ENCODE peak calls at places on chromosomes 7 and 10, in seven cellular contexts. P is SK-N-SH, E is HCT116, X is HepG2, T is H1, D is K562, J is GM12878. S is an unnamed sample.

GRCh38 chr7:44936322-44936721 is 42.5 kb downstream of the MYO1G start:
- DNase-seq in P (no peak), E (no peak), X (no peak), T (no peak), D (no peak), J (no peak), S (no peak)

GRCh38 chr7:85529197-85529596 is 342.3 kb upstream of the SEMA3D start:
- DNase-seq in P (no peak), E (no peak), X (no peak), T (no peak), D (no peak), J (no peak), S (no peak)

GRCh38 chr10:103057980-103058568 is 135.0 kb downstream of the NT5C2 start:
- DNase-seq in P (no peak), E (no peak), X (no peak), T (no peak), D (no peak), J (no peak), S (no peak)

GRCh38 chr10:6944450-6944849 is 364.4 kb upstream of the PRKCQ start:
- DNase-seq in P (no peak), E (no peak), X (no peak), T (no peak), D (no peak), J (no peak), S (no peak)

GRCh38 chr10:69533658-69534057 is 39.6 kb downstream of the NEUROG3 start:
- DNase-seq in P (no peak), E (no peak), X (no peak), T (no peak), D (no peak), J (no peak), S (no peak)

GRCh38 chr10:48364659-48365405 is 58.4 kb downstream of the MAPK8 start:
- DNase-seq in P (no peak), E (no peak), X (peak), T (no peak), D (no peak), J (no peak), S (peak)

GRCh38 chr7:51035696-51036095 is 253.0 kb upstream of the GRB10 start:
- DNase-seq in P (no peak), E (no peak), X (no peak), T (no peak), D (no peak), J (no peak), S (no peak)

GRCh38 chr7:49980414-49980813 is 112.6 kb downstream of the ZPBP start:
- DNase-seq in P (no peak), E (no peak), X (no peak), T (no peak), D (no peak), J (no peak), S (peak)

GRCh38 chr7:122790132-122790531 is 87.4 kb upstream of the RNF148 start:
- DNase-seq in P (no peak), E (no peak), X (no peak), T (no peak), D (no peak), J (no peak), S (no peak)

GRCh38 chr10:119501690-119502089 is 40.8 kb downstream of the RGS10 start:
- DNase-seq in P (no peak), E (no peak), X (no peak), T (no peak), D (no peak), J (no peak), S (no peak)

GRCh38 chr10:3887404-3887803 is 102.4 kb upstream of the KLF6 start:
- DNase-seq in P (no peak), E (no peak), X (no peak), T (no peak), D (no peak), J (no peak), S (no peak)

DNA sequence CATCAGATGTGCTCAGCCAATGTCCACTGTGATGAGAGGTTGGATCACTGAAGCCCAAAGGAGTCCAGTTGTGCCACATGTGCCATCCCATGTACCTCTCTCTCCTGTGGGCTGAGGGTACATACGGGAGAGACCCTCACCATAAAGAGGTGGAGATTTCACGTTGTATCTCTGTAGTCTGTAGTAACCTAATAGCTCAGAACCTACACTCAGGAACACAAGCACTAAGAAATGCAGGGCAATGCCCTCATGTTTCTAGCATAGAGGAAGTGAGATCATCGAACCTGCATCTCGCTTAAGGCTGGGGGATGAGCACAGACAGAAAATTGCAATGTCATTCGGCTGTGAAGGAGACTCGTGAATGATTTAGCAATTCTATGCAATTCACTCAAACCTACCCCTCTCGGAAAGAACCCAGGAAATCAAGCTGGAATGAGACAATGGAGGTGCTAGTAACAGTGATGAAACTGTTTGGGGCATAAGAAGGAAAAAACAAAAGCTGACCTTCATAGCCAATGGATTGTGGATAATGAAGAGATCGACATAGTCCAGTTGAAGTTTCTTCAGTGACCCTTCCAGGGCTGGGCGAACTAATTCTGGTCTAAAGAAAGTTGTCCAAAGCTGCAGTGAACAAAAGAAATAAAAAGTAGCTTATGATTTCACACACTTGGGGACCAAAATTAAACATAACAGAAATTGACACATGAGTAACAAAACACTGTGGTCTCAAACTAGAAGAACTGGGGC is 80.3 kb upstream of the UCN3 start:
- DNase-seq in P (no peak), E (no peak), X (no peak), T (no peak), D (peak), J (no peak), S (no peak)
- TF ChIP-seq JUND in P (no peak), E (no peak), X (no peak), T (no peak), D (peak), J (no peak), S (no peak)

GRCh38 chr7:55624813-55625212 is 52.5 kb upstream of the VOPP1 start:
- DNase-seq in P (no peak), E (no peak), X (no peak), T (no peak), D (no peak), J (no peak), S (no peak)
- TF ChIP-seq JUND in P (no peak), E (no peak), X (no peak), T (no peak), D (no peak), J (no peak), S (no peak)

GRCh38 chr7:158111906-158112570 is 475.6 kb downstream of the PTPRN2 start:
- DNase-seq in P (no peak), E (no peak), X (no peak), T (peak), D (no peak), J (no peak), S (no peak)

GRCh38 chr7:158114056-158114850 is 473.4 kb downstream of the PTPRN2 start:
- DNase-seq in P (no peak), E (no peak), X (no peak), T (peak), D (no peak), J (no peak), S (no peak)

GRCh38 chr7:158111556-158111880 is 476.1 kb downstream of the PTPRN2 start:
- DNase-seq in P (no peak), E (no peak), X (no peak), T (peak), D (no peak), J (no peak), S (no peak)

GRCh38 chr7:158113321-158114025 is 474.1 kb downstream of the PTPRN2 start:
- DNase-seq in P (no peak), E (no peak), X (no peak), T (peak), D (no peak), J (no peak), S (no peak)

DNA sequence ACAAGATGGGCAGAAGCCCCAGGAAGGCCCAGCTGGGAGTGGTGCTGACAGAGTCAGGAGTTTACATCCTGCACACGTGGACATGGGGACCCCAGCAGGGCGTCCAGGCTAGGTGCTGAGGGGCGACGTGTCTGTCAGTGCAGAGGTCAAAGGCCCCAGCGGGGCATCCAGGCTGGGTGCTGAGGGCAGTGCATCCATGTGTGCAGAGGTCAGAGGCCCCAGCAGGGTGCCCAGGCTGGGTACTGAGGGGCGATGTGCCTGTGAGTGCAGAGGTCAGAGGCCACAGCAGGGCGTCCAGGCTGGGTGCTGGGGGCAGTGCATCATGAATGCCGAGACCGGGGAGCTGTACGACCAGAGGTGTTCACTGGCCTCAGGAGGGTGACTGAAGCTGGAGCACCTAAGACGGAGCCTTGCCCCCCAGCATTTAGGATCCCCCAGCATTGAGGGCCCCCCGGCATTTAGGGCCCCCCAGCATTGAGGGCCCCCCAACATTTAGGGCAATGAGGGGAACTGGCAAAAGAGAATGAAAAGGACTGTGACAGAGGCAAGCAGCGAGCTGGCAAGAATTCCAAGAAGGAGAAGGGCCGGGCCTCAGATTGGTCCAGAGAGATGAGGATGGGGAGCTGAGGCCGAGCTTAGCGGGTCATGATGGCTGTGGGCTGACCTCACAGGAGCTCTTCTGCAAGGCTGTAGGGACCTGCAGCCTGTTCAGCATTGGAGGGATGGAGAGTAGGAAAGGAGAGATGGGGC is 474.9 kb downstream of the PTPRN2 start:
- DNase-seq in P (no peak), E (no peak), X (no peak), T (peak), D (no peak), J (no peak), S (no peak)
- TF ChIP-seq JUND in P (no peak), E (no peak), X (no peak), T (no peak), D (no peak), J (no peak), S (no peak)

GRCh38 chr10:43864622-43865021 is 215.9 kb upstream of the ZNF32 start:
- DNase-seq in P (no peak), E (no peak), X (no peak), T (peak), D (no peak), J (no peak), S (no peak)

GRCh38 chr10:43861966-43862751 is 213.5 kb upstream of the ZNF32 start:
- DNase-seq in P (no peak), E (no peak), X (peak), T (peak), D (no peak), J (no peak), S (no peak)

GRCh38 chr10:43863859-43864591 is 215.3 kb upstream of the ZNF32 start:
- DNase-seq in P (no peak), E (no peak), X (peak), T (peak), D (no peak), J (no peak), S (no peak)

GRCh38 chr10:43863270-43863669 is 214.6 kb upstream of the ZNF32 start:
- DNase-seq in P (no peak), E (no peak), X (no peak), T (peak), D (no peak), J (no peak), S (no peak)

DNA sequence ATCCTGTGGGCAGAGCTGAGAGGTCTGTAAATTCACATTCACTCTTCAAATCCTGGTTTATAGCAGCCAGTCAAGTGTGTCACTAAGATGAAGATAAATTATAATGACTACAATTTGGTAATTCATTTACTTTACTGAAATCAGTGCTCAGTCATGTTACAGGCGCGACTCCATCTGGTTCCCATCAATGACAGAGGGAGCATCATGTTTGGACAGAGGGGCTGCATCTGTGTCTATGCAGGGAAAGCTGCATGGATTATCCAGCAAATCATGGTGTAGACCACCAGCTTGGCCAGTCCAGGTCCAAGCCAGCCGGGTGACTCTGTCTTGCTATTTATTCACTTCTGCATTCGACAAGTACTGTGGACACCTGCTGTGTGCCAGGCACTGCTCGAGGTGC is 214.1 kb upstream of the ZNF32 start:
- DNase-seq in P (peak), E (no peak), X (no peak), T (peak), D (no peak), J (no peak), S (no peak)
- TF ChIP-seq JUND in P (no peak), E (no peak), X (no peak), T (no peak), D (no peak), J (no peak), S (no peak)

DNA sequence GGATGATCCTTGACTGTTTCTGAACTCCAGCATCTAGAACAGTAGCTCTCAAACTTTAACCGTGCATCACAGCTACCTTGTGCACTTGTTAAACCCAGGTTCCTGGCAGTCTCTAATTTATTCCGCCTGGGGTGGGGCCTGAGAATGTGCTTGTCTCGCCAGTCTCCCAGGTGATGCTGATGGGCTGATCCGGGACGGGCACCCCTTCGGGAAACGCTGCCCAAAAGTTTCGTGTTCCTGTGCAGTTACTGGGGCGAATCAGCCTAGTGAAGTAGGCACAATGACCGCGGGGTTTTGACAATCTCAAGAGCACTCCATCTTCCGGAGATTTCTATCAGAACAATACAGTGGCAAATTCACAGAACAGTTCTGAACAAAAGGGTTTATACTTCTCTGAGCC is 29.9 kb downstream of the ADCYAP1R1 start:
- DNase-seq in P (no peak), E (no peak), X (no peak), T (no peak), D (no peak), J (no peak), S (no peak)
- TF ChIP-seq JUND in P (no peak), E (no peak), X (no peak), T (no peak), D (no peak), J (no peak), S (no peak)

GRCh38 chr10:100043344-100043743 is 33.6 kb upstream of the DNMBP start:
- DNase-seq in P (no peak), E (peak), X (no peak), T (no peak), D (no peak), J (no peak), S (peak)
- TF ChIP-seq JUND in P (peak), E (no peak), X (no peak), T (no peak), D (no peak), J (no peak), S (no peak)

GRCh38 chr10:70906031-70906804 is 17.9 kb upstream of the PCBD1 start:
- DNase-seq in P (no peak), E (no peak), X (no peak), T (no peak), D (no peak), J (no peak), S (no peak)
- TF ChIP-seq JUND in P (no peak), E (no peak), X (no peak), T (no peak), D (no peak), J (no peak), S (no peak)